ENCODE peak calls at places on chromosomes 4 and X, in seven cellular contexts. S is H1, K is IMR-90, J is mesendoderm, O is mesenchymal stem cell, N is neuronal stem cell, D is trophoblast cell. F is an unnamed sample.

GRCh38 chr4:158253350-158253980 is 43.2 kb downstream of the TMEM144 start:
- DNase-seq in K (peak), S (no peak), N (peak), O (peak), J (peak), D (peak), F (no peak)

GRCh38 chr4:153782567-153782966 is 6.3 kb downstream of the SFRP2 start:
- DNase-seq in D (no peak), O (no peak), S (no peak), J (no peak), N (no peak), K (no peak), F (no peak)

GRCh38 chr4:22345678-22346077 is 170.2 kb downstream of the ADGRA3 start:
- DNase-seq in N (no peak), K (no peak), O (no peak), S (no peak), D (no peak), J (no peak), F (no peak)

GRCh38 chr4:175540732-175541131 is 271.3 kb downstream of the GPM6A start:
- DNase-seq in K (no peak), O (no peak), J (no peak), N (no peak), S (no peak), D (no peak), F (no peak)

GRCh38 chr4:44848466-44848865 is 122.1 kb upstream of the GNPDA2 start:
- DNase-seq in N (no peak), S (no peak), K (no peak), O (no peak), J (no peak), D (no peak), F (no peak)

GRCh38 chr4:5753766-5754528 is 42.9 kb downstream of the EVC start:
- DNase-seq in J (no peak), S (peak), N (no peak), O (peak), K (peak), D (peak), F (no peak)

GRCh38 chrX:119690921-119691716 is 1.8 kb downstream of the SEPTIN6 start:
- DNase-seq in K (peak), D (peak), S (no peak), O (peak), J (peak), N (no peak), F (no peak)

GRCh38 chr4:186765138-186765537 is 41.5 kb upstream of the FAT1 start:
- DNase-seq in K (peak), J (no peak), O (no peak), N (no peak), S (peak), D (peak), F (peak)

GRCh38 chr4:100462206-100462605 is 55.6 kb downstream of the EMCN start:
- DNase-seq in K (peak), S (no peak), J (no peak), D (no peak), O (peak), N (no peak), F (no peak)

GRCh38 chr4:7157666-7158065 is 34.7 kb upstream of the SORCS2 start:
- DNase-seq in O (no peak), D (no peak), N (no peak), J (no peak), S (no peak), K (no peak), F (peak)

GRCh38 chr4:10032625-10033024 is 11.3 kb upstream of the SLC2A9 start:
- DNase-seq in J (no peak), S (no peak), O (no peak), K (peak), N (no peak), D (peak), F (peak)

GRCh38 chr4:120691536-120691935 is 231.0 kb downstream of the PRDM5 start:
- DNase-seq in J (no peak), S (no peak), D (no peak), O (no peak), N (no peak), K (peak), F (no peak)

GRCh38 chr4:139524062-139524631 is 31.9 kb downstream of the SETD7 start:
- DNase-seq in J (no peak), K (peak), D (peak), S (no peak), O (peak), N (no peak), F (no peak)

GRCh38 chr4:52545099-52546069 is 113.7 kb downstream of the USP46 start:
- DNase-seq in S (peak), O (peak), N (peak), D (peak), K (peak), J (peak), F (peak)

GRCh38 chr4:165175879-165176278 is 31.5 kb upstream of the KLHL2 start:
- DNase-seq in N (no peak), D (no peak), K (no peak), S (no peak), O (no peak), J (no peak), F (no peak)

GRCh38 chr4:25938251-25939186 is 24.5 kb downstream of the SMIM20 start:
- DNase-seq in K (peak), D (no peak), O (peak), J (no peak), N (no peak), S (no peak), F (no peak)

GRCh38 chr4:186666252-186666651 is 57.4 kb downstream of the FAT1 start:
- DNase-seq in K (peak), D (no peak), O (peak), J (no peak), N (no peak), S (no peak), F (no peak)

GRCh38 chr4:189940178-189941004 is at the start of gene FRG1:
- DNase-seq in D (peak), J (peak), O (peak), K (peak), S (peak), N (peak), F (peak)

GRCh38 chr4:154574311-154574710 is 11.5 kb downstream of the FGB start:
- DNase-seq in N (no peak), K (peak), D (no peak), S (no peak), J (no peak), O (no peak), F (no peak)

GRCh38 chr4:113952452-113953029 is 26.9 kb downstream of the ARSJ start:
- DNase-seq in D (peak), N (peak), K (peak), J (peak), S (peak), O (peak), F (peak)

GRCh38 chr4:100778431-100778830 is 260.6 kb upstream of the EMCN start:
- DNase-seq in D (no peak), O (no peak), J (no peak), K (no peak), S (no peak), N (no peak), F (no peak)

GRCh38 chrX:10199212-10199611 is 42.4 kb downstream of the CLCN4 start:
- DNase-seq in N (no peak), O (peak), J (no peak), K (peak), S (no peak), D (peak), F (no peak)

GRCh38 chrX:109826954-109827708 is 94.1 kb upstream of the ACSL4 start:
- DNase-seq in N (no peak), S (no peak), D (peak), O (peak), K (peak), J (peak), F (no peak)

GRCh38 chr4:158259955-158260575 is 49.8 kb downstream of the TMEM144 start:
- DNase-seq in N (peak), O (peak), J (peak), S (no peak), D (peak), K (peak), F (no peak)

GRCh38 chr4:8920289-8920965 is 48.8 kb upstream of the HMX1 start:
- DNase-seq in D (no peak), K (no peak), J (no peak), N (no peak), O (no peak), S (no peak), F (no peak)

GRCh38 chr4:152983774-152984411 is 47.8 kb downstream of the FHDC1 start:
- DNase-seq in S (no peak), O (no peak), J (peak), D (peak), K (peak), N (no peak), F (peak)

DNA sequence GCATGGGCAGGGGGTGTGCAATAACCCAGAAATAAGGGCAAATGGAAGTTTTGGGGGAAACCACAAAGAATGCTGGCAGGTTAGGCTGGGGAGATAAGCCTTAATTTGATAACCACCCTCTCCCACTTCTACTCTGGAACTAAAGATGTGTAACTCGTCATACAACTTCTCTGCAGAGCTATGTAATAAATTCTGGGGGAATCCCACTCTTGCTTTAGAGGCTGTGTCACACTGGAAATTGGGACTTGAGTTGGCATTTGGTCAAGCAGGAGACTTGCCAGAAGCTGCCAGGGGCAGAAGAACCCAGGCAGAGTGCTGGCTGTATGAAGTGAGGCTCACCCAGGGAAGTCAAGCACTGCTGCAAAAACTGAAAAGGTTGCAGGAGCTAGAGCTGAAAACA is 170.8 kb upstream of the CPEB2 start:
- DNase-seq in J (no peak), N (no peak), K (no peak), D (no peak), S (no peak), O (no peak), F (no peak)
- H3K4ac ChIP-seq in J (no peak), N (no peak), K (no peak), D (no peak), S (no peak), O (no peak), F (no peak)

GRCh38 chr4:80011636-80012236 is 61.3 kb downstream of the ANTXR2 start:
- DNase-seq in K (peak), O (peak), S (no peak), J (peak), N (no peak), D (no peak), F (no peak)
- H3K23ac ChIP-seq in K (no peak), O (no peak), S (no peak), J (no peak), N (no peak), D (no peak), F (no peak)

GRCh38 chr4:55358668-55359067 is 12.6 kb downstream of the SRD5A3 start:
- DNase-seq in K (peak), O (peak), N (no peak), J (no peak), S (no peak), D (peak), F (no peak)
- H3K4ac ChIP-seq in K (no peak), O (no peak), N (no peak), J (no peak), S (no peak), D (no peak), F (no peak)

DNA sequence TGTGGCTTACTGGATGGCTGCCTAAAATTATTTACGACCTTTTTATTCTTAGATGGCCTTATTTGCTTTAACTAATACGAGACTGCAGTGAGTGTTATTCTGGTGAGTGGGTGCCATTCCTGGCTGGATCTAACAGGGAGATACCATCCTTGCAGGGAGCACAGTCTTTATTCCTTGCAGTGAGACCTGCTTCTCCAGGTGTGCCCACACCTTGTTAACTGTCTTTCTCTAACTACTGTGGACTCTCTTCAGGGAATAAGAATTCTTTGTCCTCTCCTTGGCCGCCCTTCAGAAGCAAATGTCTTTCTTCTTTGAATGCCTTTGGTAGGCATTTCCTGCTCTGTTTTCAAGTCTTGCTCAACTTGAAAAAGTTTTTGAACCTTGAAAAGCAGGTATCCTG is 34.1 kb upstream of the STOX2 start:
- DNase-seq in S (no peak), D (no peak), O (no peak), J (no peak), K (no peak), N (no peak), F (no peak)
- H3K23ac ChIP-seq in S (no peak), D (no peak), O (no peak), J (no peak), K (no peak), N (no peak), F (no peak)

GRCh38 chr4:151604238-151604637 is 156.6 kb downstream of the GATB start:
- DNase-seq in S (no peak), N (no peak), D (peak), O (peak), J (peak), K (peak), F (no peak)
- H3K4ac ChIP-seq in S (no peak), N (no peak), D (no peak), O (no peak), J (no peak), K (no peak), F (no peak)

DNA sequence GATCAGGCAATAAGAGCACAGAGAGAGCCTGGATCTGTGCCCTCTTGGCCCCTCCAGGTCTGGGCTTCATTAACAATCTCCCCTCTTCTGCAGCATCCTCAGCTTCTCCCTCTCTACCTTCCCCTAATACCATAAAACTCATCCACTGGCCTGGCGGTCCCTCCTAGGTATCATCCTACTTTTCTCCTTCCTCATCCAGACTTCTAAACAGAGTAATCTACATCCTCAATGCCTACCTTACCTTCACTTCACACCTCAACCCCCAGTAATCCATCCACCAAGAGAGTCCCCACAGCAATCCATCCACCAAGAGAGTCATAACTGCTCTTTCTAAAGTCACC is 17.0 kb downstream of the FGFBP1 start:
- DNase-seq in D (no peak), O (no peak), S (no peak), J (no peak), N (no peak), K (no peak), F (no peak)
- H3K23ac ChIP-seq in D (no peak), O (no peak), S (no peak), J (no peak), N (no peak), K (peak), F (no peak)

DNA sequence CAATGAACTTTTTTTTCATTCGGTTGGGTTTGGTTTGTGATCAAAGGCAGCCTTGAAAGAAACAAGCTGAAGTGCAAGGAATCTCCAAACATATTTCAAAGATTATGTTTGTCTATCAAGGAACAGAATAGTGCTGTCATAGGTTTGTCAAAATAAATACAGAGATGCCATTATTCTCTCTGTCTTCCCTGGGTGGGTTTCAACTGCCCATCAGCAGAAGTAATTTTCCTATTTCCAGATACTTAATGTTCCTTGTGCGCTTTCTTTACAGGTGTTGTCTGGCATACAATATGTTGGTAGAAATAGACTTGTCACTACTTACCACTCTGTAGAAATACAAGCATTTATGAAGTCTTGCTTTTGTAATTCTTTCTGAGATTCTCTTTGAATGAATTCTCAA is 294.9 kb downstream of the PDHA2 start:
- DNase-seq in N (no peak), O (no peak), J (no peak), S (no peak), K (no peak), D (no peak), F (no peak)
- H3K4ac ChIP-seq in N (no peak), O (no peak), J (no peak), S (no peak), K (no peak), D (no peak), F (no peak)

GRCh38 chr4:73974352-73974751 is 7.5 kb downstream of the PF4 start:
- DNase-seq in D (no peak), O (no peak), S (no peak), K (no peak), J (no peak), N (no peak), F (no peak)
- H3K23ac ChIP-seq in D (no peak), O (no peak), S (no peak), K (no peak), J (no peak), N (no peak), F (no peak)

GRCh38 chr4:169730564-169730963 is 27.2 kb downstream of the HPF1 start:
- DNase-seq in S (no peak), N (no peak), D (peak), O (no peak), J (no peak), K (no peak), F (no peak)
- H3K4ac ChIP-seq in S (no peak), N (no peak), D (no peak), O (no peak), J (no peak), K (no peak), F (no peak)

F was measured in H9.